ENCODE peak calls at places on chromosome 21, in five cellular contexts. B is MM.1S; P is activated T-helper 1 cell treated with anti-CD3 and anti-CD28 coated beads, Interleukin-2, amount 50 U/mL, for 16 hours; I is dorsolateral prefrontal cortex; Z is fibroblast of the aortic adventitia. A is an unnamed sample.

GRCh38 chr21:44737706-44738354 is 26.5 kb upstream of the TSPEAR start:
- DNase-seq in B (no peak), P (no peak), I (no peak), Z (peak), A (peak)

GRCh38 chr21:27649323-27649722 is 682.4 kb upstream of the ADAMTS5 start:
- DNase-seq in B (no peak), P (no peak), I (no peak), Z (peak), A (no peak)

GRCh38 chr21:30434033-30434631 is 4.1 kb downstream of the KRTAP13-4 start:
- DNase-seq in B (peak), P (no peak), I (no peak), Z (peak), A (peak)

GRCh38 chr21:41670056-41670805 is 96.6 kb downstream of the RIPK4 start:
- DNase-seq in B (no peak), P (no peak), I (no peak), Z (no peak), A (no peak)

GRCh38 chr21:26377111-26377694 is 195.9 kb downstream of the CYYR1 start:
- DNase-seq in B (peak), P (no peak), I (no peak), Z (no peak), A (no peak)

GRCh38 chr21:36297938-36298572 is 21.9 kb upstream of the MORC3 start:
- DNase-seq in B (peak), P (peak), I (no peak), Z (peak), A (no peak)

GRCh38 chr21:25701529-25701928 is 33.2 kb downstream of the ATP5PF start:
- DNase-seq in B (no peak), P (no peak), I (no peak), Z (no peak), A (no peak)

GRCh38 chr21:26788783-26789182 is 56.4 kb downstream of the ADAMTS1 start:
- DNase-seq in B (no peak), P (no peak), I (no peak), Z (peak), A (no peak)

GRCh38 chr21:31895069-31895851 is 22.4 kb downstream of the HUNK start:
- DNase-seq in B (no peak), P (no peak), I (no peak), Z (no peak), A (peak)

GRCh38 chr21:38376693-38377092 is 119.9 kb downstream of the KCNJ15 start:
- DNase-seq in B (no peak), P (no peak), I (no peak), Z (no peak), A (no peak)

GRCh38 chr21:19244502-19245187 is 841.1 kb upstream of the TMPRSS15 start:
- DNase-seq in B (no peak), P (no peak), I (no peak), Z (no peak), A (no peak)

GRCh38 chr21:38171723-38172344 is 85.0 kb upstream of the KCNJ15 start:
- DNase-seq in B (no peak), P (no peak), I (no peak), Z (peak), A (peak)

GRCh38 chr21:24076179-24076578 is 1531.1 kb downstream of the MRPL39 start:
- DNase-seq in B (no peak), P (no peak), I (no peak), Z (peak), A (no peak)

GRCh38 chr21:45135868-45136267 is 61.5 kb downstream of the ADARB1 start:
- DNase-seq in B (no peak), P (no peak), I (no peak), Z (no peak), A (peak)

GRCh38 chr21:14977814-14978213 is 87.0 kb downstream of the NRIP1 start:
- DNase-seq in B (no peak), P (no peak), I (no peak), Z (no peak), A (peak)

GRCh38 chr21:41975391-41976272 is 21.8 kb upstream of the C2CD2 start:
- DNase-seq in B (no peak), P (no peak), I (no peak), Z (no peak), A (peak)

GRCh38 chr21:18049461-18049860 is 195.2 kb upstream of the CHODL start:
- DNase-seq in B (no peak), P (no peak), I (no peak), Z (no peak), A (peak)

GRCh38 chr21:33850985-33851384 is 64.6 kb downstream of the ATP5PO start:
- DNase-seq in B (no peak), P (no peak), I (no peak), Z (no peak), A (no peak)

GRCh38 chr21:26140185-26140584 is 30.4 kb downstream of the APP start:
- DNase-seq in B (no peak), P (no peak), I (no peak), Z (peak), A (peak)

GRCh38 chr21:39849014-39849655 is 18.1 kb upstream of the PCP4 start:
- DNase-seq in B (no peak), P (no peak), I (no peak), Z (no peak), A (no peak)